ENCODE peak calls at places on chromosomes 2 and 18, in seven cellular contexts. K is neuronal stem cell, H is IMR-90, V is H1, Q is H9, R is mesenchymal stem cell, B is trophoblast cell. U is an unnamed sample.

GRCh38 chr18:10519366-10519765 is 6.5 kb upstream of the NAPG start:
- DNase-seq in B (peak), R (no peak), Q (no peak), H (peak), K (no peak), V (no peak), U (no peak)

GRCh38 chr2:191927319-191927867 is 80.5 kb upstream of the CAVIN2 start:
- DNase-seq in K (no peak), V (no peak), H (peak), B (peak), Q (no peak), R (peak), U (peak)

GRCh38 chr2:121650554-121650930 is 1.3 kb upstream of the CLASP1 start:
- DNase-seq in Q (peak), K (peak), R (peak), B (peak), H (peak), V (no peak), U (no peak)

GRCh38 chr2:44362207-44363015 is 664 bp downstream of the CAMKMT start:
- DNase-seq in H (peak), B (peak), R (peak), V (no peak), Q (peak), K (no peak), U (no peak)

GRCh38 chr18:23837591-23837990 is 148.3 kb downstream of the LAMA3 start:
- DNase-seq in K (no peak), H (peak), R (peak), Q (no peak), B (peak), V (no peak), U (peak)

GRCh38 chr2:68726100-68726499 is 8.5 kb upstream of the ARHGAP25 start:
- DNase-seq in H (no peak), R (no peak), Q (no peak), K (no peak), B (no peak), V (no peak), U (no peak)

GRCh38 chr2:217833439-217833838 is 169.4 kb downstream of the TNS1 start:
- DNase-seq in Q (no peak), R (no peak), V (no peak), B (no peak), H (no peak), K (no peak), U (no peak)

GRCh38 chr2:24558781-24559540 is 67.9 kb downstream of the NCOA1 start:
- DNase-seq in Q (no peak), B (peak), V (no peak), K (no peak), R (no peak), H (no peak), U (no peak)

GRCh38 chr2:39697480-39697879 is 31.8 kb downstream of the TMEM178A start:
- DNase-seq in V (no peak), R (no peak), B (no peak), Q (no peak), K (no peak), H (peak), U (no peak)

GRCh38 chr2:37599688-37600525 is 71.5 kb downstream of the CDC42EP3 start:
- DNase-seq in Q (no peak), B (no peak), V (no peak), K (no peak), H (no peak), R (no peak), U (no peak)
- H3K9ac ChIP-seq in Q (no peak), B (no peak), V (no peak), K (no peak), H (no peak), R (no peak), U (no peak)

GRCh38 chr2:86336350-86337234 is 834 bp downstream of the REEP1 start:
- DNase-seq in V (peak), R (no peak), B (peak), Q (peak), K (peak), H (no peak), U (peak)
- H3K23ac ChIP-seq in V (no peak), R (peak), B (no peak), Q (no peak), K (no peak), H (no peak), U (peak)

GRCh38 chr2:234451852-234452625 is 44.8 kb downstream of the ARL4C start:
- DNase-seq in K (no peak), Q (no peak), R (peak), B (peak), H (peak), V (no peak), U (no peak)
- H3K9ac ChIP-seq in K (no peak), Q (no peak), R (peak), B (no peak), H (no peak), V (no peak), U (no peak)

GRCh38 chr2:70203086-70203485 is 12.3 kb upstream of the C2orf42 start:
- DNase-seq in V (no peak), H (no peak), Q (no peak), R (no peak), B (no peak), K (no peak), U (no peak)

GRCh38 chr2:70202236-70202806 is 11.5 kb upstream of the C2orf42 start:
- DNase-seq in V (no peak), Q (no peak), K (no peak), B (peak), R (no peak), H (no peak), U (no peak)

GRCh38 chr2:70201831-70202230 is 11.0 kb upstream of the C2orf42 start:
- DNase-seq in Q (no peak), H (no peak), R (no peak), V (no peak), K (no peak), B (no peak), U (no peak)

GRCh38 chr2:70199320-70199864 is 8.6 kb upstream of the C2orf42 start:
- DNase-seq in H (no peak), R (no peak), Q (no peak), K (no peak), V (no peak), B (no peak), U (no peak)

GRCh38 chr2:70201225-70201768 is 10.5 kb upstream of the C2orf42 start:
- DNase-seq in H (no peak), K (no peak), Q (no peak), R (no peak), V (no peak), B (no peak), U (no peak)
- H3K23ac ChIP-seq in H (no peak), K (no peak), Q (no peak), R (no peak), V (no peak), B (no peak), U (no peak)

GRCh38 chr18:61954347-61954746 is 61.5 kb upstream of the RNF152 start:
- DNase-seq in H (no peak), R (no peak), V (no peak), Q (no peak), B (no peak), K (no peak), U (no peak)

GRCh38 chr18:61955644-61956043 is 62.8 kb upstream of the RNF152 start:
- DNase-seq in B (no peak), Q (no peak), K (no peak), R (no peak), V (no peak), H (no peak), U (no peak)

GRCh38 chr18:61953641-61954040 is 60.8 kb upstream of the RNF152 start:
- DNase-seq in V (no peak), Q (no peak), R (no peak), K (no peak), B (no peak), H (no peak), U (no peak)

GRCh38 chr18:61951396-61951795 is 58.6 kb upstream of the RNF152 start:
- DNase-seq in K (no peak), B (no peak), V (no peak), H (no peak), R (no peak), Q (no peak), U (no peak)

GRCh38 chr18:61953161-61953560 is 60.4 kb upstream of the RNF152 start:
- DNase-seq in R (peak), H (no peak), B (no peak), V (no peak), K (no peak), Q (no peak), U (no peak)
- H3K9ac ChIP-seq in R (no peak), H (no peak), B (no peak), V (no peak), K (no peak), Q (no peak), U (no peak)

DNA sequence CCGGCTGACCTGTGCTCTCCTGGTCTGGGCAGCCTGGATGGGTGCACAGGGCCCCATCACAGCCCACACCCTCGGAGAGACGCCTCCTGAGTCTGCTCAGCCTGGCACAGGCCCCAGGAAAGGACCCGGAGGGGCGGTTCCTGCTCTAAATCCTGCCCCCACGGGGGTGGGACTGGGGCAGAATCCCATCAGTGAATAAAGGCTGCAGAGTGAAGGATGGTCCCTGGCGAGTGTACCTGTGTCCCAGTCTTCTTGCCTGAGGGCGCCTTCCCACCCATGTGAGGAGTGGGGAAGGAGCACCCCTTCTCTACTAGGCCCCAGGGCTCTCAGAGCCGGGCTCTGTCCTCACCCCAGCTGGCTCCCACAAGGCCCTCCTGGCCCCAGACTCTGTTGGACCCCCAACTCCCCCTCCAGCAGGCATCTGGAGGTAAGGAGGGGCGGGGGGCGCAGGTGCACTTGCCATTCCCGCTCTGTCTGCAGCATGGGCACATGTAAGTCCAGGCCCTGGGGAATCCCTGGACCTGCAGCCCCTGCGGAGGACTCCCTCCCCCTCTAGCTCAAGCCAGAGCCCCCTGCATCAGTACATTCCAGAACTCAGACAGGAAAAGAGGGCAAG is 21.3 kb downstream of the GPC1 start:
- DNase-seq in H (no peak), B (peak), R (no peak), V (no peak), K (no peak), Q (no peak), U (no peak)
- H3K23ac ChIP-seq in H (no peak), B (no peak), R (no peak), V (no peak), K (peak), Q (no peak), U (no peak)

GRCh38 chr2:157628532-157629415 is at the start of gene ACVR1C:
- DNase-seq in H (peak), R (peak), B (peak), V (peak), Q (peak), K (peak), U (peak)
- H3K9ac ChIP-seq in H (no peak), R (peak), B (peak), V (no peak), Q (no peak), K (peak), U (peak)

GRCh38 chr2:62185828-62186483 is 10.0 kb upstream of the B3GNT2 start:
- DNase-seq in K (no peak), B (no peak), R (no peak), Q (no peak), H (no peak), V (no peak), U (no peak)
- H3K23ac ChIP-seq in K (no peak), B (no peak), R (no peak), Q (no peak), H (no peak), V (no peak), U (no peak)

GRCh38 chr2:154457291-154457690 is 241.2 kb upstream of the KCNJ3 start:
- DNase-seq in V (no peak), R (no peak), Q (no peak), H (no peak), B (no peak), K (no peak), U (no peak)

GRCh38 chr2:154455201-154455600 is 243.3 kb upstream of the KCNJ3 start:
- DNase-seq in V (no peak), B (peak), K (no peak), H (no peak), R (no peak), Q (no peak), U (no peak)

GRCh38 chr2:154452471-154452870 is 246.0 kb upstream of the KCNJ3 start:
- DNase-seq in V (no peak), B (no peak), Q (no peak), K (no peak), H (no peak), R (no peak), U (no peak)

GRCh38 chr2:154452906-154453493 is 245.5 kb upstream of the KCNJ3 start:
- DNase-seq in R (no peak), K (no peak), H (no peak), V (peak), B (peak), Q (no peak), U (peak)

GRCh38 chr2:154455871-154456270 is 242.6 kb upstream of the KCNJ3 start:
- DNase-seq in Q (no peak), V (no peak), K (no peak), B (peak), H (no peak), R (peak), U (no peak)
- H3K9ac ChIP-seq in Q (no peak), V (no peak), K (no peak), B (no peak), H (no peak), R (peak), U (no peak)

GRCh38 chr2:42250925-42251324 is 81.8 kb downstream of the EML4 start:
- DNase-seq in Q (no peak), K (no peak), V (no peak), H (no peak), B (no peak), R (no peak), U (no peak)

GRCh38 chr2:42252464-42252863 is 83.3 kb downstream of the EML4 start:
- DNase-seq in Q (no peak), K (no peak), R (no peak), V (no peak), H (no peak), B (no peak), U (no peak)

GRCh38 chr2:42249887-42250286 is 80.7 kb downstream of the EML4 start:
- DNase-seq in H (no peak), V (no peak), B (no peak), Q (no peak), K (no peak), R (no peak), U (peak)

GRCh38 chr2:42256502-42256901 is 87.3 kb downstream of the EML4 start:
- DNase-seq in Q (no peak), V (no peak), H (no peak), B (no peak), K (no peak), R (no peak), U (no peak)

GRCh38 chr2:42254186-42254911 is 85.2 kb downstream of the EML4 start:
- DNase-seq in H (peak), R (no peak), B (no peak), Q (no peak), V (no peak), K (no peak), U (no peak)
- H3K23ac ChIP-seq in H (no peak), R (no peak), B (no peak), Q (no peak), V (no peak), K (no peak), U (no peak)